ENCODE peak calls at places on chromosomes 13 and 19, in four cellular contexts. A is cardiac muscle cell, R is AG04450, S is heart left ventricle. X is an unnamed sample.

GRCh38 chr19:45467115-45467455 is 711 bp upstream of the FOSB start:
- DNase-seq in A (no peak), R (no peak), S (no peak), X (no peak)

GRCh38 chr13:109743706-109744453 is 42.5 kb downstream of the IRS2 start:
- DNase-seq in A (peak), R (peak), S (no peak), X (peak)

GRCh38 chr19:49880162-49880869 is 2.8 kb downstream of the TBC1D17 start:
- DNase-seq in A (no peak), R (no peak), S (no peak), X (no peak)

GRCh38 chr19:2495130-2495641 is 19.3 kb downstream of the GADD45B start:
- DNase-seq in A (peak), R (no peak), S (peak), X (peak)

GRCh38 chr19:33293255-33294057 is 8.9 kb downstream of the CEBPA start:
- DNase-seq in A (no peak), R (peak), S (no peak), X (peak)

GRCh38 chr13:74062933-74063332 is 71.3 kb downstream of the KLF12 start:
- DNase-seq in A (peak), R (no peak), S (peak), X (peak)

GRCh38 chr19:15508035-15508710 is at the start of gene CYP4F22:
- DNase-seq in A (no peak), R (no peak), S (no peak), X (peak)

GRCh38 chr13:93244141-93244917 is 17.7 kb downstream of the GPC6 start:
- DNase-seq in A (peak), R (no peak), S (no peak), X (no peak)

GRCh38 chr19:2191456-2191931 is 27.8 kb downstream of the DOT1L start:
- DNase-seq in A (no peak), R (no peak), S (no peak), X (no peak)

GRCh38 chr13:113057084-113057483 is 48.5 kb upstream of the F7 start:
- DNase-seq in A (no peak), R (no peak), S (no peak), X (peak)

GRCh38 chr19:34962281-34962944 is 1.6 kb downstream of the ZNF792 start:
- DNase-seq in A (no peak), R (no peak), S (peak), X (no peak)

GRCh38 chr13:44299142-44299541 is 74.5 kb upstream of the SERP2 start:
- DNase-seq in A (no peak), R (no peak), S (no peak), X (no peak)

GRCh38 chr13:20197361-20197834 is 4.7 kb upstream of the GJB2 start:
- DNase-seq in A (peak), R (no peak), S (no peak), X (no peak)

GRCh38 chr19:21398851-21399250 is 1.9 kb downstream of the ZNF493 start:
- DNase-seq in A (no peak), R (no peak), S (no peak), X (no peak)

GRCh38 chr19:45215391-45216191 is 29.6 kb downstream of the EXOC3L2 start:
- DNase-seq in A (peak), R (no peak), S (peak), X (peak)

GRCh38 chr19:5031231-5032100 is 62.6 kb downstream of the KDM4B start:
- DNase-seq in A (peak), R (no peak), S (peak), X (peak)

DNA sequence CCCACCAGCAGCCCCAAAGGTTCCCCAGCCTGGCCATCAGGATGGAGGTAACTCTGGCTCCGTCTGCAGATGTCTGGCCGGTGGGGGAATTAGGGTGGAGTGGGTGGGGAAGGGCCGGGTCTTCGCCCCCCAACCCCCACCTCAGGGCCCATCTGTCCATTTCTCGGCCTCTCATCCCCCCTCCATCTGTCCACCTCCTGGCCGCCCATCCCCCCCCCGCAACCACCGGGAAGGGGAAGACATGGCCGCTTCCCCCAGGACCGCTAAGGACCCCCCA is 833 bp downstream of the LRFN1 start:
- DNase-seq in A (no peak), R (no peak), S (no peak), X (no peak)
- H3K4me3 ChIP-seq in A (peak), R (peak), S (no peak), X (no peak)

DNA sequence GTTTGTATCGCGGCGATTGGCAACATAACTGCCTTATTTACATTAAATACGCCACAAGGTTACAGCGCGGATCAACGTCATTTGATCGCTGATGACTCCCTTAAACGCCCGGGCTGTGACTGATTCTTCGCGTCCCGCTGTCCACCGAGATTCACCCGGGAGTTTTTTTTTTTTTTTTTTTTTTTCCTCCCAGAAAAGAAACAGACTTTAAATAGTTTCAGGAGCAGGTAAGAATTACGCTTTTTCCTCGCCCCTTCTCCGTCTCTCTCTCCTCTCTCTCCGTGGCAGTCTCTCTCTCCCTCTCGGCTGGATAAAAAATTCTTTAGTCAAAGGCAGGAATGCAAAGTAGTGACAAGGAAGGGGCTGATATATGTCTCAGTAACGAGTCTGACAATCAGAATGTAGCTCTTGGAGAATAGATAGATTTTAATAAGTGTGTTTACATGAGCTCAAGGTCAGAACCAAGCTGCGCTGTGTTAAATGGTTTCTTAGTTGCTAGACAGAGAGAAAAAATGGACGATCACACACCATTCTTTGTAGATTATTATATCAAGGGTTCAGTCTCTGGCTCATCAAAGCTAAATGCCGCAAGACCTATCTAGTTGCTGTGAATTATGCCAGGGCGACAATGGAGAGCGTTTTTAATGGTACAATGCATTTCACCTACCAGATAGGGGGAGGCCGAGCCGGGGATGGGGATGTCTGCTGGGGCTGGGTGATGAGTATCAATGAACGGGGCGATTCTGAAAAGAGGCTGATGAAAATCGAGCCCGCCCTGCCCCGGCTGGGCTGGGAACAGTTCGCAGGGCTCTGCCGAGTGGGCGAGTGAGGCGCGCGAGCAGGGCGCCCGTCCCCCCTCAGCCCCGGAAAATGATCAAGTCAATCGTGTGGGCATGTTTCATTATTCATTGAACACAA is 147.2 kb upstream of the ZNF536 start:
- DNase-seq in A (no peak), R (no peak), S (no peak), X (no peak)
- H3K27ac ChIP-seq in A (no peak), R (no peak), S (no peak), X (no peak)

GRCh38 chr13:98447881-98448641 is 128.8 kb downstream of the STK24 start:
- DNase-seq in A (peak), R (no peak), S (peak), X (peak)
- TF ChIP-seq CTCF in A (peak), R (peak), S (peak), X (peak)

GRCh38 chr13:30442854-30443379 is 20.6 kb downstream of the UBE2L5 start:
- DNase-seq in A (no peak), R (no peak), S (no peak), X (no peak)
- H3K4me3 ChIP-seq in A (no peak), R (no peak), S (no peak), X (no peak)

GRCh38 chr19:13014101-13014920 is 19.0 kb downstream of the NFIX start:
- DNase-seq in A (no peak), R (no peak), S (no peak), X (no peak)
- H3K27ac ChIP-seq in A (no peak), R (peak), S (peak), X (no peak)

GRCh38 chr19:23758187-23759074 is at the start of gene ZNF681:
- DNase-seq in A (peak), R (peak), S (peak), X (peak)
- TF ChIP-seq CTCF in A (peak), R (no peak), S (no peak), X (no peak)

GRCh38 chr19:39937094-39937493 is 2.7 kb upstream of the FCGBP start:
- DNase-seq in A (no peak), R (no peak), S (no peak), X (no peak)

GRCh38 chr19:39936020-39936419 is 1.6 kb upstream of the FCGBP start:
- DNase-seq in A (no peak), R (no peak), S (no peak), X (no peak)

GRCh38 chr19:39936622-39937021 is 2.2 kb upstream of the FCGBP start:
- DNase-seq in A (no peak), R (no peak), S (no peak), X (no peak)

GRCh38 chr19:39934584-39935233 is at the start of gene FCGBP:
- DNase-seq in A (no peak), R (no peak), S (no peak), X (no peak)

DNA sequence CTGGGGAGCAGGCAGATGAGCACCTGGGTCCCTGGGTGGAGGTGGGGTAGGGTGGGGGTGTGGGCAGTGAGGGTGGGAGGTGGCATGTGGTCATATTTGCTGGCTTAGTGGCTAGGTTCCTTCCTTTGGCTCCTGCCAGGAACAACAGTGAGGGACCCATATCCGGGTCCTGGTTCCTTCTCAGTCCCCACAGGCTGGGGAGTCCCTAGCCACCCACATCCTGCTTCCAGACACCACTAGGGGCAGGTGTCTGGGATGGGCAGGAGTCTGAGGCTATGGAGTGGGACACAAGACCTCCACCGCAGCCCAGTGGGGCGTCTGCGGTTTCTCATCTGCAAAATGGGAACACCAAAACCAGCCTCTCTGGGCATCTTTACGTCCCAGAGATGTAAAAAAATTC is 828 bp upstream of the FCGBP start:
- DNase-seq in A (no peak), R (no peak), S (no peak), X (no peak)
- H3K4me3 ChIP-seq in A (no peak), R (no peak), S (no peak), X (no peak)

DNA sequence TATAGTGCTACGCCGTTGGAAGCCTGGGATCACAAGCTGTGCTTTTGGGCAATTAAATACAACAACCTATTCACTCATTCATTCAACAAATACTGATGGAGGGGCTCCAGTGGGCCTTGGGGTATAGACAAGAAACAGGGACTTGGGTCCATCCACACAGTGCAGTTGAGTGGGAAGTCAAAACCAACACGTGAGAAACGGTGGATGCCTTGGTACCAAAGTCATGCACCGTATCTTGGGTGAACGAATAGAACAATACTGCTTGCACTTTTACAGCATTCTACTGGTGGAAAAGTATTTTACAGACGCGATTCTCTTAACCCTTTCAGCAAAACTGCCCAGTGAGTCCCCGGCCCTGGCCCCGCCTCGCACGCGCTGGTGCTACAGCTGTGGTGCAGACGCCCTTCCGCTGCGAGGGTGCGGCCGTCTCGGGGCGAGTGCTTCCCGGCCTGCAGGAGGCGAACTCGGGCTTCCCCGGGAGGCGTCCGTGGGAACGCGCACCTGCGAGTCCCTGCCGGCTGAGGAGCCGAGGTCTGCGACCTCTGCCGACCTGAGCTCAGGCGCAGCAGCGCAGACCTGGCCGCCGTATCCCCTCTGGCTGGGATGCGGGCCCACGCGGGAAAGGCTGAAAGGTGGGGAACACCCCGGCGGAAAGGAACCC is 8.3 kb downstream of the TNFRSF19 start:
- DNase-seq in A (peak), R (peak), S (peak), X (peak)
- H3K27ac ChIP-seq in A (peak), R (peak), S (peak), X (peak)

X was measured in kidney.